ENCODE peak calls at places on chromosomes 16 and 17, in seven cellular contexts. One of them, this sample, is unnamed.

GRCh38 chr16:50096791-50097190 is 31.0 kb downstream of the HEATR3 start:
- DNase-seq in mucosa of descending colon: no peak
- DNase-seq in neural progenitor cell: no peak
- DNase-seq in activated effector memory CD4-positive, alpha-beta T cell treated with anti-CD3 and anti-CD28 coated beads, Interleukin-2, amount 50 U/mL, for 16 hours: no peak
- DNase-seq in CD8-positive, alpha-beta T cell: no peak
- DNase-seq in WTC11: no peak
- DNase-seq in testis: no peak
- DNase-seq in this sample: no peak

GRCh38 chr16:50309156-50309526 is 42.8 kb downstream of the ADCY7 start:
- DNase-seq in mucosa of descending colon: no peak
- DNase-seq in neural progenitor cell: no peak
- DNase-seq in activated effector memory CD4-positive, alpha-beta T cell treated with anti-CD3 and anti-CD28 coated beads, Interleukin-2, amount 50 U/mL, for 16 hours: peak; percentile 57
- DNase-seq in CD8-positive, alpha-beta T cell: no peak
- DNase-seq in WTC11: no peak
- DNase-seq in testis: no peak
- DNase-seq in this sample: no peak

GRCh38 chr17:3039748-3040147 is 23.7 kb downstream of the OR1D5 start:
- DNase-seq in mucosa of descending colon: no peak
- DNase-seq in neural progenitor cell: no peak
- DNase-seq in activated effector memory CD4-positive, alpha-beta T cell treated with anti-CD3 and anti-CD28 coated beads, Interleukin-2, amount 50 U/mL, for 16 hours: peak; percentile 52
- DNase-seq in CD8-positive, alpha-beta T cell: no peak
- DNase-seq in WTC11: no peak
- DNase-seq in testis: no peak
- DNase-seq in this sample: no peak

GRCh38 chr16:28585674-28586073 is 11.2 kb downstream of the SULT1A2 start:
- DNase-seq in mucosa of descending colon: peak; percentile 67
- DNase-seq in neural progenitor cell: no peak
- DNase-seq in activated effector memory CD4-positive, alpha-beta T cell treated with anti-CD3 and anti-CD28 coated beads, Interleukin-2, amount 50 U/mL, for 16 hours: no peak
- DNase-seq in CD8-positive, alpha-beta T cell: no peak
- DNase-seq in WTC11: no peak
- DNase-seq in testis: peak; percentile 36
- DNase-seq in this sample: no peak

GRCh38 chr17:29645516-29646051 is 22.9 kb upstream of the CORO6 start:
- DNase-seq in mucosa of descending colon: peak; percentile 36
- DNase-seq in neural progenitor cell: no peak
- DNase-seq in activated effector memory CD4-positive, alpha-beta T cell treated with anti-CD3 and anti-CD28 coated beads, Interleukin-2, amount 50 U/mL, for 16 hours: no peak
- DNase-seq in CD8-positive, alpha-beta T cell: no peak
- DNase-seq in WTC11: no peak
- DNase-seq in testis: peak; percentile 86
- DNase-seq in this sample: peak; percentile 72

GRCh38 chr17:55433629-55434422 is 12.2 kb upstream of the MMD start:
- DNase-seq in mucosa of descending colon: peak; percentile 73
- DNase-seq in neural progenitor cell: no peak
- DNase-seq in activated effector memory CD4-positive, alpha-beta T cell treated with anti-CD3 and anti-CD28 coated beads, Interleukin-2, amount 50 U/mL, for 16 hours: no peak
- DNase-seq in CD8-positive, alpha-beta T cell: no peak
- DNase-seq in WTC11: no peak
- DNase-seq in testis: no peak
- DNase-seq in this sample: no peak

GRCh38 chr17:2085648-2085949 is 30.7 kb downstream of the HIC1 start:
- DNase-seq in mucosa of descending colon: no peak
- DNase-seq in neural progenitor cell: no peak
- DNase-seq in activated effector memory CD4-positive, alpha-beta T cell treated with anti-CD3 and anti-CD28 coated beads, Interleukin-2, amount 50 U/mL, for 16 hours: no peak
- DNase-seq in CD8-positive, alpha-beta T cell: no peak
- DNase-seq in WTC11: no peak
- DNase-seq in testis: no peak
- DNase-seq in this sample: peak; percentile 70

GRCh38 chr17:9104370-9105041 is 83.2 kb downstream of the NTN1 start:
- DNase-seq in mucosa of descending colon: no peak
- DNase-seq in neural progenitor cell: no peak
- DNase-seq in activated effector memory CD4-positive, alpha-beta T cell treated with anti-CD3 and anti-CD28 coated beads, Interleukin-2, amount 50 U/mL, for 16 hours: peak; percentile 53
- DNase-seq in CD8-positive, alpha-beta T cell: no peak
- DNase-seq in WTC11: no peak
- DNase-seq in testis: no peak
- DNase-seq in this sample: no peak

GRCh38 chr17:63631062-63631461 is 8.8 kb downstream of the MAP3K3 start:
- DNase-seq in mucosa of descending colon: no peak
- DNase-seq in neural progenitor cell: no peak
- DNase-seq in activated effector memory CD4-positive, alpha-beta T cell treated with anti-CD3 and anti-CD28 coated beads, Interleukin-2, amount 50 U/mL, for 16 hours: no peak
- DNase-seq in CD8-positive, alpha-beta T cell: no peak
- DNase-seq in WTC11: no peak
- DNase-seq in testis: no peak
- DNase-seq in this sample: no peak

This sample was measured in ovary.